ENCODE peak calls at places on chromosomes 12 and 14, in five cellular contexts. One of them, this sample, is unnamed.

GRCh38 chr14:36848213-36848612 is 186.6 kb downstream of the PAX9 start:
- DNase-seq in fibroblast of pulmonary artery: no peak
- DNase-seq in esophagus muscularis mucosa: no peak
- DNase-seq in NB4: no peak
- DNase-seq in uterus: no peak
- DNase-seq in this sample: no peak

GRCh38 chr12:93275589-93275988 is 102.1 kb upstream of the NUDT4 start:
- DNase-seq in NB4: no peak
- DNase-seq in uterus: no peak
- DNase-seq in fibroblast of pulmonary artery: no peak
- DNase-seq in esophagus muscularis mucosa: no peak
- DNase-seq in this sample: no peak

GRCh38 chr14:105039458-105040205 is 18.7 kb upstream of the CDCA4 start:
- DNase-seq in NB4: no peak
- DNase-seq in esophagus muscularis mucosa: no peak
- DNase-seq in uterus: no peak
- DNase-seq in fibroblast of pulmonary artery: no peak
- DNase-seq in this sample: no peak

GRCh38 chr12:100447405-100447804 is 26.3 kb upstream of the NR1H4 start:
- DNase-seq in uterus: no peak
- DNase-seq in NB4: no peak
- DNase-seq in fibroblast of pulmonary artery: no peak
- DNase-seq in esophagus muscularis mucosa: no peak
- DNase-seq in this sample: no peak

GRCh38 chr12:52351196-52352059 is 15.9 kb downstream of the KRT85 start:
- DNase-seq in uterus: no peak
- DNase-seq in esophagus muscularis mucosa: no peak
- DNase-seq in NB4: no peak
- DNase-seq in fibroblast of pulmonary artery: no peak
- DNase-seq in this sample: peak

GRCh38 chr12:85794551-85794950 is 41.7 kb downstream of the RASSF9 start:
- DNase-seq in uterus: no peak
- DNase-seq in esophagus muscularis mucosa: no peak
- DNase-seq in NB4: no peak
- DNase-seq in fibroblast of pulmonary artery: no peak
- DNase-seq in this sample: no peak

GRCh38 chr14:82757775-82758174 is 1224.1 kb upstream of the SEL1L start:
- DNase-seq in NB4: no peak
- DNase-seq in esophagus muscularis mucosa: no peak
- DNase-seq in uterus: no peak
- DNase-seq in fibroblast of pulmonary artery: no peak
- DNase-seq in this sample: no peak

GRCh38 chr12:24121911-24122310 is 172.4 kb upstream of the SOX5 start:
- DNase-seq in fibroblast of pulmonary artery: no peak
- DNase-seq in NB4: no peak
- DNase-seq in esophagus muscularis mucosa: no peak
- DNase-seq in uterus: no peak
- DNase-seq in this sample: no peak

GRCh38 chr12:15720299-15720698 is 68.9 kb downstream of the EPS8 start:
- DNase-seq in NB4: no peak
- DNase-seq in fibroblast of pulmonary artery: no peak
- DNase-seq in esophagus muscularis mucosa: no peak
- DNase-seq in uterus: no peak
- DNase-seq in this sample: no peak

GRCh38 chr14:68111733-68112270 is 292.2 kb downstream of the RAD51B start:
- DNase-seq in fibroblast of pulmonary artery: no peak
- DNase-seq in NB4: no peak
- DNase-seq in uterus: no peak
- DNase-seq in esophagus muscularis mucosa: no peak
- DNase-seq in this sample: no peak

GRCh38 chr12:67484788-67485480 is 163.6 kb upstream of the DYRK2 start:
- DNase-seq in fibroblast of pulmonary artery: no peak
- DNase-seq in esophagus muscularis mucosa: no peak
- DNase-seq in NB4: no peak
- DNase-seq in uterus: no peak
- DNase-seq in this sample: no peak

GRCh38 chr14:53004976-53005375 is 54.1 kb upstream of the FERMT2 start:
- DNase-seq in fibroblast of pulmonary artery: peak
- DNase-seq in esophagus muscularis mucosa: no peak
- DNase-seq in NB4: no peak
- DNase-seq in uterus: no peak
- DNase-seq in this sample: no peak

GRCh38 chr14:105343194-105343593 is 28.6 kb downstream of the PACS2 start:
- DNase-seq in NB4: no peak
- DNase-seq in fibroblast of pulmonary artery: no peak
- DNase-seq in uterus: no peak
- DNase-seq in esophagus muscularis mucosa: no peak
- DNase-seq in this sample: no peak

GRCh38 chr12:89179983-89180382 is 172.3 kb downstream of the DUSP6 start:
- DNase-seq in fibroblast of pulmonary artery: peak
- DNase-seq in uterus: peak
- DNase-seq in NB4: peak
- DNase-seq in esophagus muscularis mucosa: no peak
- DNase-seq in this sample: no peak

GRCh38 chr14:53531151-53531550 is 378.0 kb upstream of the DDHD1 start:
- DNase-seq in NB4: no peak
- DNase-seq in uterus: no peak
- DNase-seq in fibroblast of pulmonary artery: no peak
- DNase-seq in esophagus muscularis mucosa: no peak
- DNase-seq in this sample: no peak

GRCh38 chr14:102229739-102230092 is 75.2 kb downstream of the MOK start:
- DNase-seq in esophagus muscularis mucosa: no peak
- DNase-seq in uterus: no peak
- DNase-seq in NB4: no peak
- DNase-seq in fibroblast of pulmonary artery: no peak
- DNase-seq in this sample: no peak

GRCh38 chr14:99035268-99035667 is 236.7 kb downstream of the BCL11B start:
- DNase-seq in NB4: peak
- DNase-seq in esophagus muscularis mucosa: no peak
- DNase-seq in uterus: no peak
- DNase-seq in fibroblast of pulmonary artery: peak
- DNase-seq in this sample: no peak

GRCh38 chr12:110339184-110339952 is 58.3 kb downstream of the ATP2A2 start:
- DNase-seq in uterus: no peak
- DNase-seq in fibroblast of pulmonary artery: no peak
- DNase-seq in NB4: no peak
- DNase-seq in esophagus muscularis mucosa: peak
- DNase-seq in this sample: no peak
- TF ChIP-seq CTCF in uterus: no peak
- TF ChIP-seq CTCF in fibroblast of pulmonary artery: no peak
- TF ChIP-seq CTCF in NB4: no peak
- TF ChIP-seq CTCF in esophagus muscularis mucosa: no peak
- TF ChIP-seq CTCF in this sample: no peak

DNA sequence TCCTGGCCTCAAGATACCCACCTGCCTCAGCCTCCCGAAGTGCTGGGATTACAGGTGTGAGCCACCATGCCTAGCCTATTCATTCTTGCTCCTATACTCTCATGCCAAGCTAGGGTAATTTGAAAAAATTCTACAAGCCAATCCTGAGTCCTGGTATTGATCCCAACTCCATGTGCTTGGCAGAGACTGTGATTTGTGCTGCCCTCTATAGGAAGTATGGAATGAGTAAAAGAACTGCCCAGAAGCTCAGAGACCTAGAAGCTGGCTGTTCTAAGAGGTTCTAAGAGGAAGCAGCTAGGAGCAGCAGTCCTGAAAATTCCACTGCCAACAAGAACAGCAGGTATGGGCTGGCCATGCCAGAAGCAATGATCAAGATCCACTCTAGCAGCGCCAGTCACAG is 402.5 kb downstream of the PCNX1 start:
- DNase-seq in fibroblast of pulmonary artery: no peak
- DNase-seq in esophagus muscularis mucosa: no peak
- DNase-seq in uterus: no peak
- DNase-seq in NB4: no peak
- DNase-seq in this sample: no peak
- TF ChIP-seq CTCF in fibroblast of pulmonary artery: peak
- TF ChIP-seq CTCF in esophagus muscularis mucosa: no peak
- TF ChIP-seq CTCF in uterus: no peak
- TF ChIP-seq CTCF in NB4: peak
- TF ChIP-seq CTCF in this sample: no peak

DNA sequence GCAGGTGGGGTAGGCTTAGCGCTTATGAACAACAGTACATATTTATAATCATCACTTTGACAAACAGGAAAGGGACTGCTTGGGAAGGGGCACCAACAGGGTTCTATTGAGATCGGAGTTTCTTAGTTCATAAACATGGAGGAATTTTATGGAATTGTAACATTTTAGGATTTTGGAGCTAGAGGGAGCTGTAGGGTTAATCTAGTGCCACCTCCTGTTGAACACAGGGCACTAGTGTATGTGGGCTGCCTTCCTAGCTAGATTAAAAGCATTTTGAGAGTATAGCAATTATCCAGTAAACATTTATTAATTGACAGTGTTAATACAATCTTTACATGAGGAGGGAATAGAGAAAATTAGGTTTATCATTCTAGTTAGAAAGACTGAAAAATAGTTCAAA is 23.1 kb upstream of the TBC1D30 start:
- DNase-seq in esophagus muscularis mucosa: no peak
- DNase-seq in uterus: no peak
- DNase-seq in fibroblast of pulmonary artery: no peak
- DNase-seq in NB4: no peak
- DNase-seq in this sample: no peak
- TF ChIP-seq CTCF in esophagus muscularis mucosa: no peak
- TF ChIP-seq CTCF in uterus: no peak
- TF ChIP-seq CTCF in fibroblast of pulmonary artery: peak
- TF ChIP-seq CTCF in NB4: peak
- TF ChIP-seq CTCF in this sample: peak

GRCh38 chr12:21942377-21942703 is 1.1 kb upstream of the ABCC9 start:
- DNase-seq in fibroblast of pulmonary artery: no peak
- DNase-seq in uterus: no peak
- DNase-seq in NB4: no peak
- DNase-seq in esophagus muscularis mucosa: no peak
- DNase-seq in this sample: no peak

GRCh38 chr12:21940549-21940948 is 677 bp downstream of the ABCC9 start:
- DNase-seq in uterus: no peak
- DNase-seq in esophagus muscularis mucosa: no peak
- DNase-seq in NB4: no peak
- DNase-seq in fibroblast of pulmonary artery: no peak
- DNase-seq in this sample: no peak

GRCh38 chr12:21940972-21941521 is at the start of gene ABCC9:
- DNase-seq in uterus: peak
- DNase-seq in esophagus muscularis mucosa: peak
- DNase-seq in fibroblast of pulmonary artery: peak
- DNase-seq in NB4: no peak
- DNase-seq in this sample: peak

GRCh38 chr12:21939435-21939834 is 1.8 kb downstream of the ABCC9 start:
- DNase-seq in NB4: no peak
- DNase-seq in fibroblast of pulmonary artery: no peak
- DNase-seq in esophagus muscularis mucosa: no peak
- DNase-seq in uterus: peak
- DNase-seq in this sample: no peak

GRCh38 chr12:21941522-21942376 is 523 bp upstream of the ABCC9 start:
- DNase-seq in esophagus muscularis mucosa: no peak
- DNase-seq in uterus: peak
- DNase-seq in NB4: no peak
- DNase-seq in fibroblast of pulmonary artery: peak
- DNase-seq in this sample: no peak
- TF ChIP-seq CTCF in esophagus muscularis mucosa: peak
- TF ChIP-seq CTCF in uterus: peak
- TF ChIP-seq CTCF in NB4: no peak
- TF ChIP-seq CTCF in fibroblast of pulmonary artery: peak
- TF ChIP-seq CTCF in this sample: peak

DNA sequence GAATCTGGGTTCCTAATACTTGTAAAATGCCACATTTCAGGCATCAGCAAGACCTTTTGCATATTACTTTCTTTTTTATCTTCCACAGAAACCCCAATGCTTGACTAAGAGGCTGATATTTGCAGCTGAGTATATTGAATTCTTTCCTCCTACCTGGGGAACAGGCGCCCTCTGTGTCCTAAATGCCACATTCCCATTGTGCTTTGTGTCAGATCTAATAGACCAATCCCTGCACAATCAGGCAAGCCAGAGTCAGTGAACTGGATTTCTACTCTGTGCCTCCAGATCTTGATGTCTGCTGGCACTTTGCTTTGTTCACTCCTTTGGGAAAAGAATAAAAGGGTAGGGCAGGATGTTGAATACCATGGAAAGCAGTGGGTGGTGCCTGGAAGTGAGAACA is 22.4 kb upstream of the TAS2R42 start:
- DNase-seq in fibroblast of pulmonary artery: no peak
- DNase-seq in esophagus muscularis mucosa: no peak
- DNase-seq in NB4: no peak
- DNase-seq in uterus: no peak
- DNase-seq in this sample: no peak
- TF ChIP-seq CTCF in fibroblast of pulmonary artery: no peak
- TF ChIP-seq CTCF in esophagus muscularis mucosa: no peak
- TF ChIP-seq CTCF in NB4: no peak
- TF ChIP-seq CTCF in uterus: no peak
- TF ChIP-seq CTCF in this sample: no peak

GRCh38 chr14:35333347-35333730 is 41.2 kb downstream of the PSMA6 start:
- DNase-seq in NB4: no peak
- DNase-seq in fibroblast of pulmonary artery: no peak
- DNase-seq in uterus: no peak
- DNase-seq in esophagus muscularis mucosa: no peak
- DNase-seq in this sample: no peak

GRCh38 chr14:35331605-35332516 is 39.7 kb downstream of the PSMA6 start:
- DNase-seq in fibroblast of pulmonary artery: peak
- DNase-seq in esophagus muscularis mucosa: no peak
- DNase-seq in NB4: no peak
- DNase-seq in uterus: no peak
- DNase-seq in this sample: peak

GRCh38 chr14:35335388-35336092 is 43.4 kb downstream of the PSMA6 start:
- DNase-seq in esophagus muscularis mucosa: no peak
- DNase-seq in NB4: no peak
- DNase-seq in fibroblast of pulmonary artery: peak
- DNase-seq in uterus: peak
- DNase-seq in this sample: no peak

GRCh38 chr14:35332517-35333346 is 40.5 kb downstream of the PSMA6 start:
- DNase-seq in fibroblast of pulmonary artery: peak
- DNase-seq in esophagus muscularis mucosa: no peak
- DNase-seq in uterus: no peak
- DNase-seq in NB4: peak
- DNase-seq in this sample: no peak

DNA sequence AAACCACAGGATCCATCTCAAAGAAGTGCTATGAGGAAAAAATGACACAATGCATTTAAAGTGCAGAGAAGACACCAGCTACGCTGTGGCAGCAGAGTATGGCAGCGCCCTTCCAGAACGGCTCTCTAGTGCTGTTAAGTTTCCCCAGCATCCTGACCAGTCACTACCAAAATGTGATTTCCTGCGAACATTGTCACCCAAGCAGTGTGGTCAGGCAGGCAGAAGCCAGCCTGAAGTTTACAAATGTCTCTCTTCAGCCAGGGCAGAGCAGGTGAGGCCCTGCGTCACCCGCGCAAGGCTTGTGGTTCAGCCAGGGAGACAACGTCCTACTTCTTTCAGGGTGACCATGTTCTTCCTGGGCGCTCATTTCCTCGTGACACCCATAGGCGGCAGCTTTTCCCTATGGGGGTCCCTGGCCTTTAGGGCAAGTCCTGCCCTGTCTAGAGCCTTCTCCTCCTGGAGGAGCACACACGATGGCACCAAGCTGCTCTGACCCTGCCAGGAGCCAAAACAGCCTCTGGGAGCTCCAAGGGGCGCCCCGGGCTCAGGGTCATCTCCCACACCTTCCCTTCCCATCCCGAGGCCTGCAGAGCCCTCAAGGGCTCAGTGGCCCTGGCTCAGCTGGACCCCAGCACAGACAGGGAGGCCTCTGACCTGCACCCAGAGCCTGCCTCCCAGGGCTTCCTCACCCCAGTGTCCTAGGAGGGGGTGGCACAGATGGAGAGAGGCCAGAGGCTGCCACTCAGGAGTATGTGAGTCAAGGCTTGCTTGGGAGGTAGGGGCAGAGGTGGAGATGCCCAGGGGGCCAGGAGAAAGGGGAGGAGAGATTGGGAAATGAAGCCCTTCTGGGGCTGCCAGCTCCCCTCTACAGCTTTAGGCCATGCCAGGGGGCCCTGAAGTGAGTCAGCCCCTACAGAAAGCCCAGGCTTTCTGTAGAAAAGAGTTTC is 41.9 kb downstream of the PSMA6 start:
- DNase-seq in uterus: no peak
- DNase-seq in fibroblast of pulmonary artery: no peak
- DNase-seq in NB4: peak
- DNase-seq in esophagus muscularis mucosa: no peak
- DNase-seq in this sample: no peak
- TF ChIP-seq CTCF in uterus: no peak
- TF ChIP-seq CTCF in fibroblast of pulmonary artery: no peak
- TF ChIP-seq CTCF in NB4: peak
- TF ChIP-seq CTCF in esophagus muscularis mucosa: no peak
- TF ChIP-seq CTCF in this sample: no peak

This sample was measured in osteocyte.